ENCODE peak calls at places on chromosomes 3 and 15, in ten cellular contexts. C is GOT3; G is fibroblast of mammary gland; M is small intestine; A is type B pancreatic cell; I is iris pigment epithelial cell; R is activated naive CD4-positive, alpha-beta T cell treated with anti-CD3 and anti-CD28 coated beads, Interleukin-2, amount 50 U/mL, for 16 hours; J is ELF-1; B is NCI-H1092 treated with DMSO at 0.1 percent for 48 hours; H is stimulated activated CD4-positive, alpha-beta T cell treated with anti-CD3 and anti-CD28 coated beads, Interleukin-1b, Interleukin-23, amount 100 ng/mL, for 4 hours. X is an unnamed sample.
A peak's percentile ranks its signal among the peaks of the same experiment; 100 is the strongest.

GRCh38 chr3:133472242-133472641 is 72.4 kb downstream of the BFSP2 start:
- DNase-seq in M (peak; percentile 39), C (no peak), R (no peak), H (no peak), I (no peak), J (peak; percentile 66), G (peak; percentile 8), B (no peak), A (no peak), X (no peak)

GRCh38 chr3:170585008-170585936 is 603 bp downstream of the SLC7A14 start:
- DNase-seq in J (no peak), G (no peak), C (no peak), R (no peak), A (peak; percentile 71), M (no peak), B (peak; percentile 47), I (no peak), H (no peak), X (no peak)

GRCh38 chr15:68210409-68210756 is 5.3 kb upstream of the CALML4 start:
- DNase-seq in I (no peak), G (no peak), R (no peak), B (no peak), J (no peak), A (no peak), M (no peak), H (no peak), C (no peak), X (no peak)

GRCh38 chr15:70518201-70519003 is 245.0 kb downstream of the UACA start:
- DNase-seq in B (no peak), R (no peak), C (no peak), A (no peak), I (no peak), H (no peak), J (no peak), M (no peak), G (no peak), X (no peak)

GRCh38 chr15:48176097-48176496 is 2.0 kb downstream of the MYEF2 start:
- DNase-seq in J (no peak), H (no peak), R (no peak), I (peak; percentile 12), B (no peak), C (no peak), G (peak; percentile 42), A (no peak), M (no peak), X (no peak)

GRCh38 chr3:48411041-48411588 is 18.8 kb downstream of the PLXNB1 start:
- DNase-seq in J (no peak), I (no peak), C (no peak), M (no peak), R (no peak), H (no peak), A (peak; percentile 43), B (no peak), G (no peak), X (no peak)

GRCh38 chr15:78084359-78084750 is 6.8 kb upstream of the TBC1D2B start:
- DNase-seq in R (no peak), M (no peak), H (no peak), A (no peak), I (no peak), B (no peak), J (no peak), C (no peak), G (no peak), X (no peak)

GRCh38 chr3:170862618-170863374 is 7.2 kb downstream of the RPL22L1 start:
- DNase-seq in A (no peak), H (no peak), B (no peak), G (no peak), I (peak; percentile 59), J (peak; percentile 33), C (no peak), R (no peak), M (no peak), X (no peak)

GRCh38 chr3:157785071-157785826 is 282.0 kb upstream of the VEPH1 start:
- DNase-seq in R (no peak), A (no peak), G (peak; percentile 95), I (peak; percentile 96), B (no peak), C (peak; percentile 37), J (peak; percentile 57), M (no peak), H (no peak), X (no peak)